ENCODE peak calls at places on chromosomes 3 and 15, in seven cellular contexts. One of them, this sample, is unnamed.

GRCh38 chr15:64651573-64652260 is 123.7 kb downstream of the RBPMS2 start:
- DNase-seq in ovary: no peak
- DNase-seq in LHCN-M2: no peak
- DNase-seq in C1 segment of cervical spinal cord: no peak
- DNase-seq in activated naive CD8-positive, alpha-beta T cell treated with anti-CD3 and anti-CD28 coated beads, Interleukin-2, amount 50 U/mL, for 24 hours: peak
- DNase-seq in GM03348: no peak
- DNase-seq in AG08396: no peak
- DNase-seq in this sample: peak

GRCh38 chr15:92715753-92716152 is 60.2 kb upstream of the FAM174B start:
- DNase-seq in C1 segment of cervical spinal cord: no peak
- DNase-seq in GM03348: no peak
- DNase-seq in LHCN-M2: no peak
- DNase-seq in activated naive CD8-positive, alpha-beta T cell treated with anti-CD3 and anti-CD28 coated beads, Interleukin-2, amount 50 U/mL, for 24 hours: no peak
- DNase-seq in AG08396: no peak
- DNase-seq in ovary: peak
- DNase-seq in this sample: no peak

GRCh38 chr3:71616571-71617021 is 33.1 kb upstream of the FOXP1 start:
- DNase-seq in AG08396: no peak
- DNase-seq in activated naive CD8-positive, alpha-beta T cell treated with anti-CD3 and anti-CD28 coated beads, Interleukin-2, amount 50 U/mL, for 24 hours: no peak
- DNase-seq in C1 segment of cervical spinal cord: no peak
- DNase-seq in GM03348: no peak
- DNase-seq in LHCN-M2: no peak
- DNase-seq in ovary: no peak
- DNase-seq in this sample: no peak

GRCh38 chr3:54841461-54841860 is 86.4 kb downstream of the LRTM1 start:
- DNase-seq in GM03348: no peak
- DNase-seq in LHCN-M2: no peak
- DNase-seq in activated naive CD8-positive, alpha-beta T cell treated with anti-CD3 and anti-CD28 coated beads, Interleukin-2, amount 50 U/mL, for 24 hours: no peak
- DNase-seq in C1 segment of cervical spinal cord: no peak
- DNase-seq in ovary: no peak
- DNase-seq in AG08396: no peak
- DNase-seq in this sample: no peak

GRCh38 chr15:74725241-74725774 is at the start of gene CYP1A1:
- DNase-seq in activated naive CD8-positive, alpha-beta T cell treated with anti-CD3 and anti-CD28 coated beads, Interleukin-2, amount 50 U/mL, for 24 hours: peak
- DNase-seq in AG08396: peak
- DNase-seq in C1 segment of cervical spinal cord: no peak
- DNase-seq in LHCN-M2: no peak
- DNase-seq in GM03348: no peak
- DNase-seq in ovary: no peak
- DNase-seq in this sample: no peak

GRCh38 chr3:149534671-149535394 is 60.3 kb downstream of the TM4SF4 start:
- DNase-seq in GM03348: peak
- DNase-seq in ovary: peak
- DNase-seq in activated naive CD8-positive, alpha-beta T cell treated with anti-CD3 and anti-CD28 coated beads, Interleukin-2, amount 50 U/mL, for 24 hours: no peak
- DNase-seq in LHCN-M2: peak
- DNase-seq in C1 segment of cervical spinal cord: peak
- DNase-seq in AG08396: no peak
- DNase-seq in this sample: no peak

GRCh38 chr3:157115069-157116006 is 44.6 kb downstream of the CCNL1 start:
- DNase-seq in GM03348: no peak
- DNase-seq in C1 segment of cervical spinal cord: no peak
- DNase-seq in activated naive CD8-positive, alpha-beta T cell treated with anti-CD3 and anti-CD28 coated beads, Interleukin-2, amount 50 U/mL, for 24 hours: no peak
- DNase-seq in AG08396: no peak
- DNase-seq in LHCN-M2: no peak
- DNase-seq in ovary: no peak
- DNase-seq in this sample: no peak

GRCh38 chr15:93030430-93031102 is 58.4 kb downstream of the RGMA start:
- DNase-seq in AG08396: peak
- DNase-seq in C1 segment of cervical spinal cord: peak
- DNase-seq in GM03348: peak
- DNase-seq in ovary: peak
- DNase-seq in LHCN-M2: peak
- DNase-seq in activated naive CD8-positive, alpha-beta T cell treated with anti-CD3 and anti-CD28 coated beads, Interleukin-2, amount 50 U/mL, for 24 hours: peak
- DNase-seq in this sample: peak

GRCh38 chr15:42154576-42155355 is 1.7 kb downstream of the PLA2G4F start:
- DNase-seq in LHCN-M2: no peak
- DNase-seq in activated naive CD8-positive, alpha-beta T cell treated with anti-CD3 and anti-CD28 coated beads, Interleukin-2, amount 50 U/mL, for 24 hours: no peak
- DNase-seq in GM03348: no peak
- DNase-seq in C1 segment of cervical spinal cord: no peak
- DNase-seq in AG08396: no peak
- DNase-seq in ovary: no peak
- DNase-seq in this sample: no peak

GRCh38 chr15:31234815-31235214 is 91.8 kb upstream of the KLF13 start:
- DNase-seq in C1 segment of cervical spinal cord: no peak
- DNase-seq in ovary: no peak
- DNase-seq in GM03348: no peak
- DNase-seq in activated naive CD8-positive, alpha-beta T cell treated with anti-CD3 and anti-CD28 coated beads, Interleukin-2, amount 50 U/mL, for 24 hours: no peak
- DNase-seq in LHCN-M2: no peak
- DNase-seq in AG08396: no peak
- DNase-seq in this sample: no peak

GRCh38 chr3:108590443-108590842 is 921 bp downstream of the DZIP3 start:
- DNase-seq in GM03348: peak
- DNase-seq in activated naive CD8-positive, alpha-beta T cell treated with anti-CD3 and anti-CD28 coated beads, Interleukin-2, amount 50 U/mL, for 24 hours: no peak
- DNase-seq in ovary: no peak
- DNase-seq in AG08396: peak
- DNase-seq in LHCN-M2: no peak
- DNase-seq in C1 segment of cervical spinal cord: no peak
- DNase-seq in this sample: no peak

GRCh38 chr3:11186318-11186692 is 32.0 kb downstream of the HRH1 start:
- DNase-seq in ovary: no peak
- DNase-seq in GM03348: no peak
- DNase-seq in C1 segment of cervical spinal cord: no peak
- DNase-seq in activated naive CD8-positive, alpha-beta T cell treated with anti-CD3 and anti-CD28 coated beads, Interleukin-2, amount 50 U/mL, for 24 hours: no peak
- DNase-seq in LHCN-M2: no peak
- DNase-seq in AG08396: no peak
- DNase-seq in this sample: no peak

GRCh38 chr3:194782767-194783404 is 97.2 kb downstream of the FAM43A start:
- DNase-seq in LHCN-M2: no peak
- DNase-seq in AG08396: no peak
- DNase-seq in ovary: no peak
- DNase-seq in GM03348: peak
- DNase-seq in C1 segment of cervical spinal cord: no peak
- DNase-seq in activated naive CD8-positive, alpha-beta T cell treated with anti-CD3 and anti-CD28 coated beads, Interleukin-2, amount 50 U/mL, for 24 hours: no peak
- DNase-seq in this sample: no peak

GRCh38 chr3:8618950-8619349 is 25.6 kb downstream of the SSUH2 start:
- DNase-seq in activated naive CD8-positive, alpha-beta T cell treated with anti-CD3 and anti-CD28 coated beads, Interleukin-2, amount 50 U/mL, for 24 hours: no peak
- DNase-seq in C1 segment of cervical spinal cord: no peak
- DNase-seq in ovary: no peak
- DNase-seq in GM03348: no peak
- DNase-seq in LHCN-M2: no peak
- DNase-seq in AG08396: no peak
- DNase-seq in this sample: no peak

GRCh38 chr15:45351229-45351628 is 27.1 kb downstream of the GATM start:
- DNase-seq in AG08396: no peak
- DNase-seq in C1 segment of cervical spinal cord: no peak
- DNase-seq in ovary: no peak
- DNase-seq in GM03348: no peak
- DNase-seq in LHCN-M2: no peak
- DNase-seq in activated naive CD8-positive, alpha-beta T cell treated with anti-CD3 and anti-CD28 coated beads, Interleukin-2, amount 50 U/mL, for 24 hours: no peak
- DNase-seq in this sample: no peak

GRCh38 chr3:140509534-140509933 is 168.3 kb upstream of the TRIM42 start:
- DNase-seq in AG08396: no peak
- DNase-seq in GM03348: no peak
- DNase-seq in activated naive CD8-positive, alpha-beta T cell treated with anti-CD3 and anti-CD28 coated beads, Interleukin-2, amount 50 U/mL, for 24 hours: no peak
- DNase-seq in LHCN-M2: no peak
- DNase-seq in ovary: no peak
- DNase-seq in C1 segment of cervical spinal cord: no peak
- DNase-seq in this sample: no peak

GRCh38 chr3:4593014-4593413 is 99.9 kb downstream of the ITPR1 start:
- DNase-seq in C1 segment of cervical spinal cord: no peak
- DNase-seq in ovary: no peak
- DNase-seq in activated naive CD8-positive, alpha-beta T cell treated with anti-CD3 and anti-CD28 coated beads, Interleukin-2, amount 50 U/mL, for 24 hours: no peak
- DNase-seq in LHCN-M2: no peak
- DNase-seq in GM03348: no peak
- DNase-seq in AG08396: no peak
- DNase-seq in this sample: no peak

GRCh38 chr15:47157827-47158226 is 559.5 kb upstream of the SEMA6D start:
- DNase-seq in activated naive CD8-positive, alpha-beta T cell treated with anti-CD3 and anti-CD28 coated beads, Interleukin-2, amount 50 U/mL, for 24 hours: no peak
- DNase-seq in LHCN-M2: no peak
- DNase-seq in ovary: no peak
- DNase-seq in GM03348: no peak
- DNase-seq in AG08396: no peak
- DNase-seq in C1 segment of cervical spinal cord: no peak
- DNase-seq in this sample: no peak

GRCh38 chr3:66785191-66785909 is 212.8 kb upstream of the KBTBD8 start:
- DNase-seq in GM03348: no peak
- DNase-seq in ovary: no peak
- DNase-seq in AG08396: no peak
- DNase-seq in activated naive CD8-positive, alpha-beta T cell treated with anti-CD3 and anti-CD28 coated beads, Interleukin-2, amount 50 U/mL, for 24 hours: no peak
- DNase-seq in C1 segment of cervical spinal cord: no peak
- DNase-seq in LHCN-M2: no peak
- DNase-seq in this sample: no peak

GRCh38 chr15:37004373-37004869 is 95.9 kb downstream of the MEIS2 start:
- DNase-seq in ovary: no peak
- DNase-seq in activated naive CD8-positive, alpha-beta T cell treated with anti-CD3 and anti-CD28 coated beads, Interleukin-2, amount 50 U/mL, for 24 hours: no peak
- DNase-seq in GM03348: no peak
- DNase-seq in AG08396: no peak
- DNase-seq in LHCN-M2: no peak
- DNase-seq in C1 segment of cervical spinal cord: no peak
- DNase-seq in this sample: no peak

GRCh38 chr15:55434989-55435825 is 26.9 kb downstream of the PIERCE2 start:
- DNase-seq in LHCN-M2: peak
- DNase-seq in AG08396: peak
- DNase-seq in C1 segment of cervical spinal cord: no peak
- DNase-seq in GM03348: peak
- DNase-seq in ovary: no peak
- DNase-seq in activated naive CD8-positive, alpha-beta T cell treated with anti-CD3 and anti-CD28 coated beads, Interleukin-2, amount 50 U/mL, for 24 hours: no peak
- DNase-seq in this sample: no peak

GRCh38 chr3:185552358-185552877 is at the start of gene LIPH:
- DNase-seq in activated naive CD8-positive, alpha-beta T cell treated with anti-CD3 and anti-CD28 coated beads, Interleukin-2, amount 50 U/mL, for 24 hours: no peak
- DNase-seq in ovary: no peak
- DNase-seq in C1 segment of cervical spinal cord: no peak
- DNase-seq in GM03348: peak
- DNase-seq in LHCN-M2: peak
- DNase-seq in AG08396: peak
- DNase-seq in this sample: no peak